ENCODE peak calls at places on chromosomes 1 and 21, in eight cellular contexts. B is HFFc6; C is central memory CD4-positive, alpha-beta T cell; J is HuH-7.5; Q is globus pallidus; D is T-cell; E is activated CD8-positive, alpha-beta memory T cell treated with anti-CD3 and anti-CD28 coated beads for 24 hours; I is NCI-H1930. O is an unnamed sample.
A peak's percentile ranks its signal among the peaks of the same experiment; 100 is the strongest.

GRCh38 chr1:41330588-41331545 is 30.4 kb upstream of the FOXO6 start:
- DNase-seq in B (no peak), C (no peak), J (no peak), Q (no peak), D (no peak), E (peak; percentile 42), I (no peak), O (no peak)

GRCh38 chr1:33657833-33658232 is 185.4 kb downstream of the ZSCAN20 start:
- DNase-seq in B (no peak), C (no peak), J (no peak), Q (no peak), D (no peak), E (no peak), I (no peak), O (no peak)

GRCh38 chr1:72567511-72567910 is 285.2 kb upstream of the NEGR1 start:
- DNase-seq in B (no peak), C (no peak), J (no peak), Q (peak; percentile 12), D (no peak), E (no peak), I (no peak), O (no peak)

GRCh38 chr1:201324821-201325677 is 41.7 kb downstream of the PKP1 start:
- DNase-seq in B (no peak), C (no peak), J (no peak), Q (no peak), D (no peak), E (no peak), I (no peak), O (no peak)

GRCh38 chr1:23664837-23665795 is 26.5 kb upstream of the RPL11 start:
- DNase-seq in B (peak; percentile 4), C (no peak), J (no peak), Q (no peak), D (no peak), E (no peak), I (no peak), O (no peak)

GRCh38 chr1:62436039-62436465 is 797 bp upstream of the USP1 start:
- DNase-seq in B (no peak), C (no peak), J (no peak), Q (no peak), D (no peak), E (peak; percentile 96), I (no peak), O (no peak)

GRCh38 chr1:72431810-72432209 is 149.5 kb upstream of the NEGR1 start:
- DNase-seq in B (no peak), C (no peak), J (no peak), Q (no peak), D (no peak), E (no peak), I (no peak), O (no peak)

GRCh38 chr1:25695066-25695990 is 78.7 kb downstream of the MAN1C1 start:
- DNase-seq in B (peak; percentile 98), C (no peak), J (peak; percentile 39), Q (no peak), D (no peak), E (no peak), I (no peak), O (peak; percentile 78)

GRCh38 chr1:10629091-10629815 is 154.5 kb downstream of the PEX14 start:
- DNase-seq in B (no peak), C (no peak), J (no peak), Q (no peak), D (no peak), E (no peak), I (no peak), O (no peak)

GRCh38 chr1:104120488-104120887 is 370.8 kb downstream of the AMY1C start:
- DNase-seq in B (no peak), C (no peak), J (no peak), Q (no peak), D (no peak), E (no peak), I (no peak), O (no peak)

GRCh38 chr1:96416111-96416595 is 305.4 kb upstream of the PTBP2 start:
- DNase-seq in B (peak; percentile 97), C (no peak), J (no peak), Q (no peak), D (no peak), E (no peak), I (no peak), O (no peak)

GRCh38 chr1:115230281-115230680 is 107.8 kb downstream of the NGF start:
- DNase-seq in B (no peak), C (no peak), J (no peak), Q (peak; percentile 16), D (no peak), E (no peak), I (no peak), O (no peak)

GRCh38 chr1:53442297-53442696 is 16.9 kb upstream of the DMRTB1 start:
- DNase-seq in B (peak; percentile 23), C (no peak), J (no peak), Q (no peak), D (no peak), E (no peak), I (no peak), O (no peak)

GRCh38 chr21:24840287-24840686 is 767.0 kb downstream of the MRPL39 start:
- DNase-seq in B (no peak), C (no peak), J (no peak), Q (no peak), D (no peak), E (no peak), I (no peak), O (no peak)

GRCh38 chr1:6200188-6200809 is 904 bp upstream of the RPL22 start:
- DNase-seq in B (no peak), C (no peak), J (no peak), Q (no peak), D (no peak), E (no peak), I (no peak), O (no peak)

GRCh38 chr21:33396966-33397365 is 6.2 kb upstream of the IFNGR2 start:
- DNase-seq in B (no peak), C (no peak), J (no peak), Q (no peak), D (no peak), E (no peak), I (no peak), O (no peak)

GRCh38 chr1:115336741-115337140 is 1.3 kb downstream of the NGF start:
- DNase-seq in B (no peak), C (no peak), J (no peak), Q (no peak), D (no peak), E (no peak), I (no peak), O (no peak)

GRCh38 chr1:200426196-200426595 is 16.4 kb upstream of the ZNF281 start:
- DNase-seq in B (no peak), C (no peak), J (no peak), Q (no peak), D (no peak), E (no peak), I (no peak), O (no peak)

GRCh38 chr1:202805886-202806511 is 2.2 kb downstream of the KDM5B start:
- DNase-seq in B (no peak), C (peak; percentile 6), J (no peak), Q (peak; percentile 1), D (no peak), E (peak; percentile 47), I (no peak), O (no peak)

GRCh38 chr1:151716771-151717631 is at the start of gene CELF3:
- DNase-seq in B (no peak), C (no peak), J (no peak), Q (peak; percentile 43), D (peak; percentile 21), E (no peak), I (peak; percentile 90), O (no peak)

GRCh38 chr1:41664861-41665640 is 180.6 kb upstream of the EDN2 start:
- DNase-seq in B (peak; percentile 70), C (no peak), J (no peak), Q (no peak), D (no peak), E (no peak), I (no peak), O (peak; percentile 70)

GRCh38 chr1:209839875-209840491 is 12.2 kb downstream of the UTP25 start:
- DNase-seq in B (peak; percentile 93), C (no peak), J (no peak), Q (no peak), D (no peak), E (no peak), I (no peak), O (no peak)

GRCh38 chr1:167832693-167833092 is 81.2 kb downstream of the ADCY10 start:
- DNase-seq in B (no peak), C (no peak), J (no peak), Q (no peak), D (no peak), E (no peak), I (no peak), O (no peak)

GRCh38 chr1:53371851-53372250 is 44.0 kb upstream of the LRP8 start:
- DNase-seq in B (no peak), C (no peak), J (no peak), Q (no peak), D (no peak), E (peak; percentile 28), I (no peak), O (no peak)

GRCh38 chr1:215192306-215192705 is 109.8 kb downstream of the KCNK2 start:
- DNase-seq in B (peak; percentile 36), C (no peak), J (no peak), Q (no peak), D (no peak), E (no peak), I (no peak), O (no peak)

GRCh38 chr1:66271904-66272254 is 262.1 kb upstream of the SGIP1 start:
- DNase-seq in B (peak; percentile 66), C (no peak), J (no peak), Q (peak; percentile 62), D (no peak), E (no peak), I (no peak), O (no peak)

GRCh38 chr1:23369335-23370013 is at the start of gene ZNF436:
- DNase-seq in B (peak; percentile 75), C (peak; percentile 23), J (no peak), Q (peak; percentile 60), D (peak; percentile 46), E (peak; percentile 63), I (no peak), O (no peak)

GRCh38 chr1:11499825-11500331 is 20.9 kb downstream of the DISP3 start:
- DNase-seq in B (no peak), C (no peak), J (no peak), Q (peak; percentile 64), D (no peak), E (no peak), I (no peak), O (no peak)

GRCh38 chr1:111592389-111593361 is 26.9 kb upstream of the RAP1A start:
- DNase-seq in B (peak; percentile 79), C (peak; percentile 72), J (peak; percentile 43), Q (peak; percentile 34), D (peak; percentile 84), E (peak; percentile 97), I (no peak), O (peak; percentile 48)

GRCh38 chr1:182674346-182675246 is 9.8 kb downstream of the RGS8 start:
- DNase-seq in B (no peak), C (no peak), J (no peak), Q (no peak), D (no peak), E (no peak), I (no peak), O (no peak)

GRCh38 chr1:108590947-108591346 is 31.0 kb downstream of the EEIG2 start:
- DNase-seq in B (peak; percentile 97), C (peak; percentile 83), J (no peak), Q (no peak), D (no peak), E (no peak), I (no peak), O (no peak)

GRCh38 chr21:38806153-38806941 is 618 bp downstream of the ETS2 start:
- DNase-seq in B (no peak), C (peak; percentile 24), J (no peak), Q (no peak), D (peak; percentile 20), E (peak; percentile 79), I (no peak), O (no peak)

GRCh38 chr1:116322752-116323405 is 50.2 kb upstream of the ATP1A1 start:
- DNase-seq in B (no peak), C (no peak), J (no peak), Q (no peak), D (no peak), E (no peak), I (no peak), O (peak; percentile 77)

GRCh38 chr1:198444792-198445191 is 95.7 kb downstream of the ATP6V1G3 start:
- DNase-seq in B (peak; percentile 65), C (no peak), J (no peak), Q (no peak), D (no peak), E (no peak), I (no peak), O (no peak)